ENCODE peak calls at places on chromosomes 7 and 10, in ten cellular contexts. P is AG10803, N is GM12865, C is AG04450, R is omental fat pad, U is lower lobe of right lung, Y is osteocyte, G is A549, D is Panc1, E is transverse colon. Z is an unnamed sample.
A peak's percentile ranks its signal among the peaks of the same experiment; 100 is the strongest.

GRCh38 chr10:128160335-128160734 is 34.1 kb upstream of the MKI67 start:
- DNase-seq in P (no peak), N (no peak), C (no peak), R (no peak), U (no peak), Y (no peak), G (no peak), D (no peak), E (no peak), Z (no peak)

GRCh38 chr10:28367865-28368541 is 65.1 kb upstream of the MPP7 start:
- DNase-seq in P (no peak), N (peak; percentile 72), C (no peak), R (no peak), U (peak; percentile 61), Y (no peak), G (no peak), D (no peak), E (peak; percentile 31), Z (no peak)

GRCh38 chr7:107262857-107263256 is 94.1 kb downstream of the HBP1 start:
- DNase-seq in P (no peak), N (no peak), C (no peak), R (no peak), U (no peak), Y (no peak), G (no peak), D (no peak), E (no peak), Z (no peak)

GRCh38 chr7:67438174-67438837 is 441.7 kb downstream of the TYW1 start:
- DNase-seq in P (no peak), N (no peak), C (no peak), R (no peak), U (no peak), Y (no peak), G (no peak), D (no peak), E (no peak), Z (no peak)

GRCh38 chr10:12194752-12195271 is 879 bp downstream of the NUDT5 start:
- DNase-seq in P (peak; percentile 37), N (peak; percentile 34), C (no peak), R (no peak), U (peak; percentile 82), Y (no peak), G (peak; percentile 38), D (no peak), E (peak; percentile 49), Z (no peak)

GRCh38 chr10:113030453-113030852 is 80.4 kb downstream of the TCF7L2 start:
- DNase-seq in P (peak; percentile 39), N (no peak), C (no peak), R (no peak), U (no peak), Y (no peak), G (no peak), D (no peak), E (no peak), Z (no peak)

GRCh38 chr7:43905209-43905946 is 1.0 kb downstream of the URGCP start:
- DNase-seq in P (peak; percentile 53), N (no peak), C (no peak), R (peak; percentile 27), U (no peak), Y (no peak), G (peak; percentile 63), D (no peak), E (peak; percentile 79), Z (peak; percentile 71)

GRCh38 chr7:149762610-149763009 is 10.8 kb downstream of the ZNF467 start:
- DNase-seq in P (no peak), N (no peak), C (no peak), R (no peak), U (no peak), Y (no peak), G (no peak), D (no peak), E (no peak), Z (no peak)

GRCh38 chr7:51000956-51001355 is 218.3 kb upstream of the GRB10 start:
- DNase-seq in P (no peak), N (no peak), C (no peak), R (no peak), U (no peak), Y (no peak), G (peak; percentile 24), D (no peak), E (no peak), Z (no peak)

GRCh38 chr7:26520483-26520882 is 228.8 kb downstream of the SNX10 start:
- DNase-seq in P (no peak), N (no peak), C (no peak), R (no peak), U (no peak), Y (no peak), G (no peak), D (no peak), E (no peak), Z (no peak)

GRCh38 chr10:3251172-3251571 is 78.6 kb upstream of the PITRM1 start:
- DNase-seq in P (no peak), N (no peak), C (no peak), R (no peak), U (peak; percentile 2), Y (no peak), G (no peak), D (no peak), E (no peak), Z (no peak)

GRCh38 chr7:77684030-77684429 is 12.2 kb upstream of the RSBN1L start:
- DNase-seq in P (peak; percentile 89), N (no peak), C (no peak), R (no peak), U (no peak), Y (no peak), G (no peak), D (no peak), E (no peak), Z (no peak)

GRCh38 chr7:30348083-30348560 is 63.7 kb downstream of the ZNRF2 start:
- DNase-seq in P (peak; percentile 94), N (peak; percentile 89), C (peak; percentile 48), R (no peak), U (no peak), Y (no peak), G (peak; percentile 73), D (peak; percentile 64), E (no peak), Z (peak; percentile 96)

GRCh38 chr7:30799976-30800661 is 28.9 kb downstream of the MINDY4 start:
- DNase-seq in P (no peak), N (peak; percentile 16), C (no peak), R (no peak), U (no peak), Y (peak; percentile 64), G (no peak), D (no peak), E (no peak), Z (no peak)

GRCh38 chr7:157097569-157097968 is 41.2 kb upstream of the UBE3C start:
- DNase-seq in P (no peak), N (no peak), C (no peak), R (no peak), U (no peak), Y (no peak), G (no peak), D (no peak), E (peak; percentile 19), Z (no peak)

GRCh38 chr7:37920619-37921339 is at the start of gene EPDR1:
- DNase-seq in P (peak; percentile 29), N (peak; percentile 66), C (no peak), R (no peak), U (peak; percentile 83), Y (peak; percentile 84), G (peak; percentile 89), D (no peak), E (peak; percentile 75), Z (no peak)
- TF ChIP-seq CTCF in P (no peak), N (peak; percentile 15), C (no peak), R (no peak), U (peak; percentile 43), Y (no peak), G (peak; percentile 49), D (peak; percentile 77), E (peak; percentile 38), Z (peak; percentile 43)

GRCh38 chr10:21078410-21079329 is 181.6 kb upstream of the NEBL start:
- DNase-seq in P (peak; percentile 62), N (peak; percentile 59), C (peak; percentile 15), R (peak; percentile 37), U (peak; percentile 56), Y (no peak), G (peak; percentile 81), D (peak; percentile 41), E (peak; percentile 67), Z (no peak)
- TF ChIP-seq CTCF in P (peak; percentile 93), N (peak; percentile 72), C (peak; percentile 87), R (no peak), U (peak; percentile 71), Y (peak; percentile 90), G (peak; percentile 92), D (peak; percentile 76), E (peak; percentile 67), Z (peak; percentile 94)

GRCh38 chr7:24980695-24981543 is 941 bp upstream of the OSBPL3 start:
- DNase-seq in P (peak; percentile 50), N (peak; percentile 75), C (no peak), R (no peak), U (peak; percentile 53), Y (no peak), G (peak; percentile 34), D (no peak), E (peak; percentile 52), Z (no peak)
- TF ChIP-seq CTCF in P (peak; percentile 2), N (no peak), C (peak; percentile 1), R (no peak), U (no peak), Y (no peak), G (no peak), D (no peak), E (no peak), Z (peak; percentile 14)

GRCh38 chr10:31928531-31929259 is at the start of gene ARHGAP12:
- DNase-seq in P (peak; percentile 84), N (peak; percentile 90), C (peak; percentile 37), R (peak; percentile 86), U (peak; percentile 93), Y (peak; percentile 97), G (peak; percentile 89), D (no peak), E (peak; percentile 94), Z (no peak)

GRCh38 chr10:31926154-31926553 is 2.5 kb downstream of the ARHGAP12 start:
- DNase-seq in P (no peak), N (no peak), C (no peak), R (no peak), U (no peak), Y (no peak), G (no peak), D (no peak), E (no peak), Z (no peak)

GRCh38 chr10:31929260-31929985 is 792 bp upstream of the ARHGAP12 start:
- DNase-seq in P (no peak), N (peak; percentile 55), C (no peak), R (peak; percentile 35), U (peak; percentile 68), Y (no peak), G (peak; percentile 64), D (no peak), E (peak; percentile 77), Z (no peak)

GRCh38 chr10:31926765-31927596 is 1.6 kb downstream of the ARHGAP12 start:
- DNase-seq in P (no peak), N (no peak), C (no peak), R (no peak), U (no peak), Y (no peak), G (peak; percentile 38), D (no peak), E (no peak), Z (no peak)

GRCh38 chr10:31927597-31928530 is 767 bp downstream of the ARHGAP12 start:
- DNase-seq in P (peak; percentile 45), N (peak; percentile 71), C (no peak), R (no peak), U (peak; percentile 70), Y (no peak), G (peak; percentile 77), D (no peak), E (peak; percentile 62), Z (no peak)
- TF ChIP-seq CTCF in P (peak; percentile 44), N (peak; percentile 14), C (peak; percentile 62), R (no peak), U (peak; percentile 37), Y (peak; percentile 42), G (peak; percentile 12), D (peak; percentile 33), E (peak; percentile 32), Z (peak; percentile 51)